ENCODE peak calls at places on chromosomes 3 and 15, in five cellular contexts. F is HCT116; E is aorta; G is AG04450; B is naive thymus-derived CD4-positive, alpha-beta T cell. W is an unnamed sample.

GRCh38 chr3:172226831-172227230 is 187.5 kb downstream of the FNDC3B start:
- DNase-seq in E (no peak), B (no peak), F (no peak), G (no peak), W (no peak)

GRCh38 chr15:33608714-33609113 is 297.9 kb downstream of the RYR3 start:
- DNase-seq in E (no peak), F (no peak), B (no peak), G (no peak), W (no peak)

GRCh38 chr3:127462111-127462655 is 128.3 kb downstream of the TPRA1 start:
- DNase-seq in E (no peak), F (no peak), G (no peak), B (no peak), W (no peak)

GRCh38 chr3:52200981-52201679 is 3.2 kb downstream of the ALAS1 start:
- DNase-seq in F (no peak), E (no peak), B (no peak), G (no peak), W (no peak)

GRCh38 chr3:142664819-142665218 is 59.0 kb upstream of the TRPC1 start:
- DNase-seq in F (no peak), G (no peak), B (no peak), E (no peak), W (no peak)

GRCh38 chr3:149388001-149388435 is 10.6 kb upstream of the TM4SF1 start:
- DNase-seq in G (peak), B (no peak), E (no peak), F (no peak), W (peak)

GRCh38 chr3:109647985-109648384 is 310.6 kb upstream of the DPPA4 start:
- DNase-seq in F (no peak), E (no peak), B (no peak), G (no peak), W (no peak)

GRCh38 chr3:147328711-147329110 is 77.6 kb downstream of the ZIC4 start:
- DNase-seq in F (no peak), G (no peak), B (no peak), E (no peak), W (no peak)

GRCh38 chr3:39096775-39097174 is 10.7 kb downstream of the GORASP1 start:
- DNase-seq in F (no peak), G (no peak), B (no peak), E (no peak), W (no peak)

GRCh38 chr15:41501961-41502786 is 8.5 kb downstream of the ITPKA start:
- DNase-seq in G (no peak), F (no peak), B (no peak), E (no peak), W (no peak)

GRCh38 chr3:19931180-19931692 is 2.8 kb downstream of the EFHB start:
- DNase-seq in G (no peak), B (no peak), F (no peak), E (no peak), W (no peak)

GRCh38 chr3:65669163-65669875 is 369.4 kb downstream of the MAGI1 start:
- DNase-seq in G (peak), B (no peak), F (no peak), E (no peak), W (peak)

GRCh38 chr15:90650117-90650955 is 66.8 kb upstream of the BLM start:
- DNase-seq in G (no peak), E (no peak), B (no peak), F (no peak), W (peak)

GRCh38 chr3:124995460-124995994 is 60.3 kb downstream of the HEG1 start:
- DNase-seq in B (peak), E (no peak), G (no peak), F (peak), W (peak)

GRCh38 chr15:41932511-41932910 is 38.7 kb upstream of the SPTBN5 start:
- DNase-seq in B (no peak), E (no peak), G (no peak), F (no peak), W (no peak)

GRCh38 chr3:54042259-54042823 is 80.0 kb upstream of the CACNA2D3 start:
- DNase-seq in F (no peak), B (no peak), G (no peak), E (no peak), W (no peak)

GRCh38 chr3:120214161-120214560 is 70.9 kb downstream of the GPR156 start:
- DNase-seq in F (no peak), E (no peak), G (no peak), B (no peak), W (no peak)

GRCh38 chr3:145015243-145015642 is 1043.6 kb downstream of the DIPK2A start:
- DNase-seq in B (no peak), E (no peak), G (peak), F (no peak), W (peak)

GRCh38 chr3:53795176-53795575 is 51.0 kb downstream of the CHDH start:
- DNase-seq in B (no peak), F (no peak), E (no peak), G (no peak), W (no peak)

GRCh38 chr3:10758304-10759037 is 57.6 kb upstream of the SLC6A11 start:
- DNase-seq in F (peak), G (peak), E (peak), B (peak), W (peak)

GRCh38 chr15:65355983-65356353 is 21.8 kb downstream of the IGDCC3 start:
- DNase-seq in F (no peak), G (no peak), B (no peak), E (peak), W (no peak)
- H3K4me3 ChIP-seq in F (no peak), G (peak), B (no peak), E (peak), W (peak)

GRCh38 chr3:72550582-72551262 is 297.5 kb downstream of the SHQ1 start:
- DNase-seq in B (no peak), E (no peak), G (no peak), F (no peak), W (no peak)

GRCh38 chr3:72553298-72553697 is 294.9 kb downstream of the SHQ1 start:
- DNase-seq in F (no peak), G (no peak), B (no peak), E (no peak), W (no peak)

GRCh38 chr3:72548992-72549391 is 299.3 kb downstream of the SHQ1 start:
- DNase-seq in G (no peak), F (no peak), E (no peak), B (no peak), W (no peak)

GRCh38 chr3:72547183-72547582 is 301.1 kb downstream of the SHQ1 start:
- DNase-seq in F (no peak), E (no peak), B (no peak), G (no peak), W (no peak)

GRCh38 chr3:72549819-72550581 is 298.2 kb downstream of the SHQ1 start:
- DNase-seq in G (no peak), E (no peak), B (peak), F (no peak), W (no peak)
- H3K4me3 ChIP-seq in G (peak), E (no peak), B (peak), F (no peak), W (no peak)

DNA sequence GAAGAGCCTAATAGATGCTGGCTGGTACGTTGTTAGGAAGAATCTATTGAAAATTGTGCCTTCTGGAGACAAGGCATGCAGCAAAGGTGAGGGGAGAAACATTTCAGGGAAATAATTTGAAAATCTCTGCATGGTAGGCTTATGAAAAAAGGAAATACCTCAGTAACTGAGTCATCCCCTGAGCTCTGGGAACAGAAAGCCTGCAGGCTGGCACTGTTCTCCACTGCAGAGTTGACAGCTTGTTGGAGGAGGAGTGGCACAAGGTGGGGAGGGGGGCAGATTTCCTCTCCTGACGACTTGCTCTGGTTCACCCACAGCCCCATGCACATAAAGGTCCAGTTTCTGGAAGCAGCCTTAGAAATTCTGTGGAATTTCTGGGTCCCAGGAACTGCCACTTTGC is 179.4 kb downstream of the ABHD5 start:
- DNase-seq in E (peak), G (peak), F (no peak), B (no peak), W (peak)
- H3K4me3 ChIP-seq in E (no peak), G (no peak), F (peak), B (no peak), W (no peak)

GRCh38 chr3:32482693-32483092 is 20.0 kb downstream of the CMTM6 start:
- DNase-seq in F (no peak), E (no peak), B (no peak), G (no peak), W (no peak)
- H3K4me3 ChIP-seq in F (no peak), E (no peak), B (no peak), G (no peak), W (no peak)

GRCh38 chr3:15781131-15781530 is 16.6 kb downstream of the ANKRD28 start:
- DNase-seq in F (no peak), B (no peak), E (no peak), G (no peak), W (no peak)
- H3K4me3 ChIP-seq in F (no peak), B (no peak), E (no peak), G (no peak), W (no peak)

DNA sequence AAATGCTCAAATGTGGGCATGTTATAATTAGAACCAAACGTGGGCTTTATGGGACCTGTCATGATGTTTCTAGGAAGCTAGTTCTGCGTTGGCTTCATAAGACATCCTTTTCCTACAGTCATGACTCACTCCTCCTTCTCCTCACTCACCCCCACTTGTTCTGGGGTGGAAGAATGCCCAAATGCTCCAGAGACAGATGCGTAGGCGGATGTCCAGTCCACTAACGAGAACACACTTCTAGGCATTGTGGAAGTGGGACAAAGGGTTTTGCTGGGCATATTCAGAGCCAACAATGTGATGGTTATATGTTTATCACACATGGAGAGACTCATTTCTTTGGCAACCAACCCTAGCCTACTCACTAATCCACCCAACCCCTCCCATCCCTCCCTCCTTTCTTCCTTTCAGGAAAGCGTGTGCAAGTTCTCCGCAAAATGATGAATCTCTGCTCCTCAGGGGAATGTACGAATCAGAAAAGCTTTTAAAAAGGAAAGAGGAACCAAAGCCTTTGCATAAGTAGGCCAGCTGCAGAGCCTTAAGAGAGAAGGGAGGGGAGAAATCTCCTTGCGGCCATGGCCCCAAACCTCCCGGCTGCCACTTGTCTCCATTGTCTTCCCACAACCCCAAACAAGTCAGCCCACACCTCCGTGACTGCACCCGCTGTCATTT is 123.0 kb upstream of the SPRED1 start:
- DNase-seq in B (no peak), G (peak), F (no peak), E (peak), W (peak)
- H3K4me3 ChIP-seq in B (no peak), G (peak), F (no peak), E (no peak), W (peak)

GRCh38 chr3:195900426-195901355 is 7.7 kb downstream of the TNK2 start:
- DNase-seq in G (no peak), F (no peak), E (peak), B (peak), W (peak)
- H3K4me3 ChIP-seq in G (no peak), F (no peak), E (no peak), B (no peak), W (no peak)

W was measured in astrocyte of the spinal cord.